ENCODE peak calls at places on chromosomes 1 and 21, in seven cellular contexts. One of them, this sample, is unnamed.

GRCh38 chr1:221118176-221118937 is 239.1 kb downstream of the HLX start:
- DNase-seq in SK-N-SH: no peak
- DNase-seq in activated effector memory CD4-positive, alpha-beta T cell treated with anti-CD3 and anti-CD28 coated beads, Interleukin-2, amount 50 U/mL, for 16 hours: no peak
- DNase-seq in NCI-H1092: no peak
- DNase-seq in ACHN: no peak
- DNase-seq in hippocampal formation: peak; percentile 4
- DNase-seq in stimulated activated CD4-positive, alpha-beta T cell treated with anti-CD3 and anti-CD28 coated beads, TNF-alpha, amount 100 ng/mL, for 4 hours: no peak
- DNase-seq in this sample: no peak

GRCh38 chr1:10398278-10398733 is 558 bp upstream of the PGD start:
- DNase-seq in SK-N-SH: no peak
- DNase-seq in activated effector memory CD4-positive, alpha-beta T cell treated with anti-CD3 and anti-CD28 coated beads, Interleukin-2, amount 50 U/mL, for 16 hours: no peak
- DNase-seq in NCI-H1092: no peak
- DNase-seq in ACHN: no peak
- DNase-seq in hippocampal formation: no peak
- DNase-seq in stimulated activated CD4-positive, alpha-beta T cell treated with anti-CD3 and anti-CD28 coated beads, TNF-alpha, amount 100 ng/mL, for 4 hours: no peak
- DNase-seq in this sample: no peak

GRCh38 chr1:154968731-154969130 is 1.8 kb downstream of the SHC1 start:
- DNase-seq in SK-N-SH: peak; percentile 69
- DNase-seq in activated effector memory CD4-positive, alpha-beta T cell treated with anti-CD3 and anti-CD28 coated beads, Interleukin-2, amount 50 U/mL, for 16 hours: no peak
- DNase-seq in NCI-H1092: no peak
- DNase-seq in ACHN: no peak
- DNase-seq in hippocampal formation: no peak
- DNase-seq in stimulated activated CD4-positive, alpha-beta T cell treated with anti-CD3 and anti-CD28 coated beads, TNF-alpha, amount 100 ng/mL, for 4 hours: no peak
- DNase-seq in this sample: no peak

GRCh38 chr1:996851-997727 is 2.8 kb downstream of the HES4 start:
- DNase-seq in SK-N-SH: peak; percentile 42
- DNase-seq in activated effector memory CD4-positive, alpha-beta T cell treated with anti-CD3 and anti-CD28 coated beads, Interleukin-2, amount 50 U/mL, for 16 hours: no peak
- DNase-seq in NCI-H1092: no peak
- DNase-seq in ACHN: no peak
- DNase-seq in hippocampal formation: no peak
- DNase-seq in stimulated activated CD4-positive, alpha-beta T cell treated with anti-CD3 and anti-CD28 coated beads, TNF-alpha, amount 100 ng/mL, for 4 hours: no peak
- DNase-seq in this sample: no peak

GRCh38 chr1:93676424-93676823 is 5.2 kb downstream of the BCAR3 start:
- DNase-seq in SK-N-SH: no peak
- DNase-seq in activated effector memory CD4-positive, alpha-beta T cell treated with anti-CD3 and anti-CD28 coated beads, Interleukin-2, amount 50 U/mL, for 16 hours: no peak
- DNase-seq in NCI-H1092: no peak
- DNase-seq in ACHN: no peak
- DNase-seq in hippocampal formation: no peak
- DNase-seq in stimulated activated CD4-positive, alpha-beta T cell treated with anti-CD3 and anti-CD28 coated beads, TNF-alpha, amount 100 ng/mL, for 4 hours: no peak
- DNase-seq in this sample: no peak

GRCh38 chr21:14541840-14542495 is 4.1 kb downstream of the SAMSN1 start:
- DNase-seq in SK-N-SH: no peak
- DNase-seq in activated effector memory CD4-positive, alpha-beta T cell treated with anti-CD3 and anti-CD28 coated beads, Interleukin-2, amount 50 U/mL, for 16 hours: peak; percentile 75
- DNase-seq in NCI-H1092: no peak
- DNase-seq in ACHN: no peak
- DNase-seq in hippocampal formation: no peak
- DNase-seq in stimulated activated CD4-positive, alpha-beta T cell treated with anti-CD3 and anti-CD28 coated beads, TNF-alpha, amount 100 ng/mL, for 4 hours: no peak
- DNase-seq in this sample: no peak

GRCh38 chr1:171873664-171874063 is 32.4 kb downstream of the DNM3 start:
- DNase-seq in SK-N-SH: peak; percentile 3
- DNase-seq in activated effector memory CD4-positive, alpha-beta T cell treated with anti-CD3 and anti-CD28 coated beads, Interleukin-2, amount 50 U/mL, for 16 hours: no peak
- DNase-seq in NCI-H1092: no peak
- DNase-seq in ACHN: no peak
- DNase-seq in hippocampal formation: no peak
- DNase-seq in stimulated activated CD4-positive, alpha-beta T cell treated with anti-CD3 and anti-CD28 coated beads, TNF-alpha, amount 100 ng/mL, for 4 hours: no peak
- DNase-seq in this sample: no peak

GRCh38 chr1:21848524-21849174 is 36.6 kb downstream of the LDLRAD2 start:
- DNase-seq in SK-N-SH: no peak
- DNase-seq in activated effector memory CD4-positive, alpha-beta T cell treated with anti-CD3 and anti-CD28 coated beads, Interleukin-2, amount 50 U/mL, for 16 hours: no peak
- DNase-seq in NCI-H1092: no peak
- DNase-seq in ACHN: no peak
- DNase-seq in hippocampal formation: no peak
- DNase-seq in stimulated activated CD4-positive, alpha-beta T cell treated with anti-CD3 and anti-CD28 coated beads, TNF-alpha, amount 100 ng/mL, for 4 hours: no peak
- DNase-seq in this sample: no peak

GRCh38 chr1:8217011-8217711 is 100.8 kb upstream of the SLC45A1 start:
- DNase-seq in SK-N-SH: peak; percentile 41
- DNase-seq in activated effector memory CD4-positive, alpha-beta T cell treated with anti-CD3 and anti-CD28 coated beads, Interleukin-2, amount 50 U/mL, for 16 hours: peak; percentile 66
- DNase-seq in NCI-H1092: no peak
- DNase-seq in ACHN: no peak
- DNase-seq in hippocampal formation: no peak
- DNase-seq in stimulated activated CD4-positive, alpha-beta T cell treated with anti-CD3 and anti-CD28 coated beads, TNF-alpha, amount 100 ng/mL, for 4 hours: no peak
- DNase-seq in this sample: peak; percentile 50

GRCh38 chr1:162629651-162630050 is 2.6 kb upstream of the DDR2 start:
- DNase-seq in SK-N-SH: no peak
- DNase-seq in activated effector memory CD4-positive, alpha-beta T cell treated with anti-CD3 and anti-CD28 coated beads, Interleukin-2, amount 50 U/mL, for 16 hours: no peak
- DNase-seq in NCI-H1092: no peak
- DNase-seq in ACHN: no peak
- DNase-seq in hippocampal formation: no peak
- DNase-seq in stimulated activated CD4-positive, alpha-beta T cell treated with anti-CD3 and anti-CD28 coated beads, TNF-alpha, amount 100 ng/mL, for 4 hours: no peak
- DNase-seq in this sample: no peak

GRCh38 chr1:33985656-33986055 is 121.8 kb downstream of the HMGB4 start:
- DNase-seq in SK-N-SH: no peak
- DNase-seq in activated effector memory CD4-positive, alpha-beta T cell treated with anti-CD3 and anti-CD28 coated beads, Interleukin-2, amount 50 U/mL, for 16 hours: no peak
- DNase-seq in NCI-H1092: no peak
- DNase-seq in ACHN: no peak
- DNase-seq in hippocampal formation: no peak
- DNase-seq in stimulated activated CD4-positive, alpha-beta T cell treated with anti-CD3 and anti-CD28 coated beads, TNF-alpha, amount 100 ng/mL, for 4 hours: no peak
- DNase-seq in this sample: no peak

GRCh38 chr1:15000671-15001070 is 152.9 kb upstream of the TMEM51 start:
- DNase-seq in SK-N-SH: no peak
- DNase-seq in activated effector memory CD4-positive, alpha-beta T cell treated with anti-CD3 and anti-CD28 coated beads, Interleukin-2, amount 50 U/mL, for 16 hours: no peak
- DNase-seq in NCI-H1092: no peak
- DNase-seq in ACHN: no peak
- DNase-seq in hippocampal formation: no peak
- DNase-seq in stimulated activated CD4-positive, alpha-beta T cell treated with anti-CD3 and anti-CD28 coated beads, TNF-alpha, amount 100 ng/mL, for 4 hours: no peak
- DNase-seq in this sample: no peak

GRCh38 chr21:17491716-17492414 is 21.0 kb upstream of the CXADR start:
- DNase-seq in SK-N-SH: no peak
- DNase-seq in activated effector memory CD4-positive, alpha-beta T cell treated with anti-CD3 and anti-CD28 coated beads, Interleukin-2, amount 50 U/mL, for 16 hours: no peak
- DNase-seq in NCI-H1092: no peak
- DNase-seq in ACHN: peak; percentile 87
- DNase-seq in hippocampal formation: no peak
- DNase-seq in stimulated activated CD4-positive, alpha-beta T cell treated with anti-CD3 and anti-CD28 coated beads, TNF-alpha, amount 100 ng/mL, for 4 hours: no peak
- DNase-seq in this sample: no peak